ENCODE peak calls at places on chromosomes 16 and 17, in four cellular contexts. One of them, this sample, is unnamed.

GRCh38 chr17:80035687-80035936 is at the start of gene TBC1D16:
- DNase-seq in amygdala: no peak
- DNase-seq in stimulated activated CD4-positive, alpha-beta T cell treated with anti-CD3 and anti-CD28 coated beads, Interleukin-1b, Interleukin-23, amount 100 ng/mL, for 24 hours: no peak
- DNase-seq in stimulated activated naive CD4-positive, alpha-beta T cell: no peak
- DNase-seq in this sample: no peak

GRCh38 chr17:79566251-79566955 is 44.4 kb downstream of the RBFOX3 start:
- DNase-seq in amygdala: no peak
- DNase-seq in stimulated activated CD4-positive, alpha-beta T cell treated with anti-CD3 and anti-CD28 coated beads, Interleukin-1b, Interleukin-23, amount 100 ng/mL, for 24 hours: no peak
- DNase-seq in stimulated activated naive CD4-positive, alpha-beta T cell: no peak
- DNase-seq in this sample: no peak

GRCh38 chr17:42843358-42843934 is 934 bp upstream of the AOC2 start:
- DNase-seq in amygdala: peak; percentile 16
- DNase-seq in stimulated activated CD4-positive, alpha-beta T cell treated with anti-CD3 and anti-CD28 coated beads, Interleukin-1b, Interleukin-23, amount 100 ng/mL, for 24 hours: no peak
- DNase-seq in stimulated activated naive CD4-positive, alpha-beta T cell: no peak
- DNase-seq in this sample: peak; percentile 43

GRCh38 chr17:28357061-28357900 is at the start of gene POLDIP2:
- DNase-seq in amygdala: peak; percentile 92
- DNase-seq in stimulated activated CD4-positive, alpha-beta T cell treated with anti-CD3 and anti-CD28 coated beads, Interleukin-1b, Interleukin-23, amount 100 ng/mL, for 24 hours: peak; percentile 86
- DNase-seq in stimulated activated naive CD4-positive, alpha-beta T cell: peak; percentile 92
- DNase-seq in this sample: peak; percentile 85

GRCh38 chr16:10668322-10669045 is 26.2 kb downstream of the TEKT5 start:
- DNase-seq in amygdala: no peak
- DNase-seq in stimulated activated CD4-positive, alpha-beta T cell treated with anti-CD3 and anti-CD28 coated beads, Interleukin-1b, Interleukin-23, amount 100 ng/mL, for 24 hours: no peak
- DNase-seq in stimulated activated naive CD4-positive, alpha-beta T cell: no peak
- DNase-seq in this sample: no peak

GRCh38 chr17:59825533-59826316 is 67.0 kb downstream of the TUBD1 start:
- DNase-seq in amygdala: no peak
- DNase-seq in stimulated activated CD4-positive, alpha-beta T cell treated with anti-CD3 and anti-CD28 coated beads, Interleukin-1b, Interleukin-23, amount 100 ng/mL, for 24 hours: no peak
- DNase-seq in stimulated activated naive CD4-positive, alpha-beta T cell: no peak
- DNase-seq in this sample: no peak

GRCh38 chr17:27315322-27315721 is 21.4 kb downstream of the WSB1 start:
- DNase-seq in amygdala: peak; percentile 70
- DNase-seq in stimulated activated CD4-positive, alpha-beta T cell treated with anti-CD3 and anti-CD28 coated beads, Interleukin-1b, Interleukin-23, amount 100 ng/mL, for 24 hours: no peak
- DNase-seq in stimulated activated naive CD4-positive, alpha-beta T cell: no peak
- DNase-seq in this sample: peak; percentile 76

GRCh38 chr16:23348579-23349469 is 46.7 kb downstream of the SCNN1B start:
- DNase-seq in amygdala: no peak
- DNase-seq in stimulated activated CD4-positive, alpha-beta T cell treated with anti-CD3 and anti-CD28 coated beads, Interleukin-1b, Interleukin-23, amount 100 ng/mL, for 24 hours: no peak
- DNase-seq in stimulated activated naive CD4-positive, alpha-beta T cell: no peak
- DNase-seq in this sample: no peak

GRCh38 chr17:39062846-39063680 is 88.4 kb downstream of the PLXDC1 start:
- DNase-seq in amygdala: no peak
- DNase-seq in stimulated activated CD4-positive, alpha-beta T cell treated with anti-CD3 and anti-CD28 coated beads, Interleukin-1b, Interleukin-23, amount 100 ng/mL, for 24 hours: no peak
- DNase-seq in stimulated activated naive CD4-positive, alpha-beta T cell: no peak
- DNase-seq in this sample: no peak

GRCh38 chr16:4649744-4650442 is 25.3 kb downstream of the MGRN1 start:
- DNase-seq in amygdala: no peak
- DNase-seq in stimulated activated CD4-positive, alpha-beta T cell treated with anti-CD3 and anti-CD28 coated beads, Interleukin-1b, Interleukin-23, amount 100 ng/mL, for 24 hours: no peak
- DNase-seq in stimulated activated naive CD4-positive, alpha-beta T cell: no peak
- DNase-seq in this sample: no peak

GRCh38 chr17:55271223-55271571 is 6.4 kb downstream of the HLF start:
- DNase-seq in amygdala: no peak
- DNase-seq in stimulated activated CD4-positive, alpha-beta T cell treated with anti-CD3 and anti-CD28 coated beads, Interleukin-1b, Interleukin-23, amount 100 ng/mL, for 24 hours: no peak
- DNase-seq in stimulated activated naive CD4-positive, alpha-beta T cell: no peak
- DNase-seq in this sample: no peak

GRCh38 chr16:9370071-9370491 is 278.6 kb downstream of the HAPSTR1 start:
- DNase-seq in amygdala: no peak
- DNase-seq in stimulated activated CD4-positive, alpha-beta T cell treated with anti-CD3 and anti-CD28 coated beads, Interleukin-1b, Interleukin-23, amount 100 ng/mL, for 24 hours: no peak
- DNase-seq in stimulated activated naive CD4-positive, alpha-beta T cell: no peak
- DNase-seq in this sample: no peak